ENCODE peak calls at places on chromosomes 16 and 17, in eight cellular contexts. A is stimulated activated CD8-positive, alpha-beta memory T cell treated with anti-CD3 and anti-CD28 coated beads, Interleukin-4, amount 100 ng/mL, for 48 hours; Y is activated naive CD4-positive, alpha-beta T cell; S is effector CD4-positive, alpha-beta T cell; H is activated CD4-positive, alpha-beta T cell treated with anti-CD3 and anti-CD28 coated beads, Interleukin-2, amount 50 U/mL, for 1 hour; T is AG09319; X is pancreas; E is amniotic stem cell. P is an unnamed sample.

GRCh38 chr16:83482545-83483162 is 325.1 kb upstream of the HSBP1 start:
- DNase-seq in A (no peak), Y (no peak), S (no peak), H (no peak), T (no peak), X (no peak), E (no peak), P (no peak)

GRCh38 chr16:2520784-2521577 is 810 bp downstream of the AMDHD2 start:
- DNase-seq in A (peak; percentile 61), Y (no peak), S (peak; percentile 58), H (peak; percentile 63), T (no peak), X (no peak), E (no peak), P (no peak)

GRCh38 chr17:27153005-27153404 is 140.9 kb upstream of the WSB1 start:
- DNase-seq in A (no peak), Y (no peak), S (no peak), H (no peak), T (no peak), X (no peak), E (no peak), P (no peak)

GRCh38 chr17:40432864-40433528 is 10.3 kb upstream of the IGFBP4 start:
- DNase-seq in A (no peak), Y (no peak), S (no peak), H (no peak), T (no peak), X (no peak), E (no peak), P (no peak)

GRCh38 chr16:84115919-84116719 is 623 bp downstream of the MBTPS1 start:
- DNase-seq in A (peak; percentile 64), Y (no peak), S (peak; percentile 59), H (peak; percentile 59), T (no peak), X (no peak), E (no peak), P (no peak)

GRCh38 chr16:31064882-31065461 is 9.1 kb downstream of the ZNF668 start:
- DNase-seq in A (no peak), Y (no peak), S (no peak), H (no peak), T (peak; percentile 78), X (no peak), E (peak; percentile 64), P (peak; percentile 89)

GRCh38 chr17:40062347-40063033 is at the start of gene THRA:
- DNase-seq in A (peak; percentile 70), Y (peak; percentile 16), S (peak; percentile 62), H (peak; percentile 70), T (no peak), X (no peak), E (peak; percentile 32), P (no peak)

GRCh38 chr16:56912746-56913703 is 18.9 kb upstream of the HERPUD1 start:
- DNase-seq in A (no peak), Y (no peak), S (no peak), H (no peak), T (no peak), X (no peak), E (no peak), P (no peak)

GRCh38 chr17:17186051-17186450 is 20.1 kb downstream of the PLD6 start:
- DNase-seq in A (peak; percentile 81), Y (no peak), S (no peak), H (no peak), T (no peak), X (peak; percentile 34), E (no peak), P (no peak)

GRCh38 chr16:88638323-88639230 is at the start of gene IL17C:
- DNase-seq in A (no peak), Y (no peak), S (no peak), H (no peak), T (no peak), X (peak; percentile 83), E (no peak), P (no peak)

GRCh38 chr16:27475561-27475960 is 73.6 kb downstream of the IL21R start:
- DNase-seq in A (no peak), Y (no peak), S (no peak), H (no peak), T (peak; percentile 45), X (no peak), E (peak; percentile 18), P (peak; percentile 66)